ENCODE peak calls at places on chromosomes 5 and 9, in nine cellular contexts. V, X, A, Q, H, D, C, U and R are unnamed samples. For H3K27me3, the result is how much of the 10 kb centered on the place peaks cover.

GRCh38 chr5:39986614-39987013 is 561.8 kb upstream of the DAB2 start:
- DNase-seq in V (no peak), A (no peak), D (no peak), X (no peak), H (no peak), C (no peak), U (no peak), Q (no peak), R (no peak)

GRCh38 chr5:128395073-128395472 is 143.0 kb downstream of the FBN2 start:
- DNase-seq in H (no peak), D (no peak), Q (no peak), U (peak), A (no peak), V (no peak), X (no peak), C (no peak), R (no peak)

GRCh38 chr5:172805018-172805683 is 28.9 kb upstream of the ERGIC1 start:
- DNase-seq in Q (no peak), A (no peak), D (no peak), X (no peak), U (no peak), V (no peak), C (no peak), H (no peak), R (no peak)

GRCh38 chr9:69388596-69388995 is 63.6 kb downstream of the ENTREP1 start:
- DNase-seq in D (no peak), U (no peak), A (no peak), X (no peak), Q (no peak), C (no peak), H (no peak), V (no peak), R (no peak)

GRCh38 chr9:27278374-27278773 is 18.6 kb downstream of the EQTN start:
- DNase-seq in V (no peak), Q (no peak), X (peak), C (no peak), D (no peak), U (no peak), H (no peak), A (no peak), R (no peak)

GRCh38 chr9:129451089-129451656 is 169.7 kb downstream of the C9orf50 start:
- DNase-seq in H (no peak), A (no peak), X (no peak), Q (no peak), U (no peak), D (no peak), C (no peak), V (no peak), R (no peak)

GRCh38 chr9:128098936-128099931 is 28.3 kb downstream of the PTGES2 start:
- DNase-seq in D (peak), A (peak), C (peak), V (no peak), U (no peak), Q (no peak), X (peak), H (no peak), R (no peak)

GRCh38 chr5:150674376-150674821 is 13.3 kb downstream of the MYOZ3 start:
- DNase-seq in U (no peak), X (peak), H (no peak), Q (no peak), A (no peak), C (no peak), D (no peak), V (no peak), R (no peak)

GRCh38 chr9:84436386-84437114 is 96.0 kb upstream of the SLC28A3 start:
- DNase-seq in X (no peak), V (no peak), H (no peak), D (no peak), Q (no peak), U (no peak), A (no peak), C (no peak), R (no peak)

GRCh38 chr9:109315480-109315879 is 5.4 kb downstream of the EPB41L4B start:
- DNase-seq in Q (no peak), H (no peak), D (no peak), U (no peak), C (no peak), V (no peak), X (no peak), A (no peak), R (no peak)
- H3K27ac ChIP-seq in Q (no peak), H (no peak), D (peak), U (no peak), C (no peak), V (no peak), X (no peak), A (peak), R (no peak)

GRCh38 chr5:83760579-83760978 is 39.9 kb upstream of the HAPLN1 start:
- DNase-seq in D (no peak), C (no peak), Q (no peak), A (no peak), H (no peak), V (no peak), X (no peak), U (no peak), R (no peak)

GRCh38 chr5:83767409-83767992 is 46.8 kb upstream of the HAPLN1 start:
- DNase-seq in C (no peak), A (no peak), U (no peak), H (no peak), X (no peak), Q (no peak), D (no peak), V (peak), R (no peak)

GRCh38 chr5:83764101-83764500 is 43.4 kb upstream of the HAPLN1 start:
- DNase-seq in D (no peak), Q (no peak), U (no peak), H (no peak), A (no peak), V (no peak), C (no peak), X (no peak), R (no peak)
- H3K4me3 ChIP-seq in D (no peak), Q (no peak), U (no peak), H (no peak), A (no peak), V (no peak), C (no peak), X (no peak), R (no peak)

GRCh38 chr9:14310247-14310646 is 3.7 kb downstream of the NFIB start:
- DNase-seq in V (no peak), X (no peak), H (no peak), Q (no peak), A (no peak), C (no peak), D (no peak), U (no peak), R (no peak)
- H3K27me3 ChIP-seq in V (under half), X (under half), H (under half), Q (half or more), A (under half), C (under half), D (under half), U (under half), R (under half)

DNA sequence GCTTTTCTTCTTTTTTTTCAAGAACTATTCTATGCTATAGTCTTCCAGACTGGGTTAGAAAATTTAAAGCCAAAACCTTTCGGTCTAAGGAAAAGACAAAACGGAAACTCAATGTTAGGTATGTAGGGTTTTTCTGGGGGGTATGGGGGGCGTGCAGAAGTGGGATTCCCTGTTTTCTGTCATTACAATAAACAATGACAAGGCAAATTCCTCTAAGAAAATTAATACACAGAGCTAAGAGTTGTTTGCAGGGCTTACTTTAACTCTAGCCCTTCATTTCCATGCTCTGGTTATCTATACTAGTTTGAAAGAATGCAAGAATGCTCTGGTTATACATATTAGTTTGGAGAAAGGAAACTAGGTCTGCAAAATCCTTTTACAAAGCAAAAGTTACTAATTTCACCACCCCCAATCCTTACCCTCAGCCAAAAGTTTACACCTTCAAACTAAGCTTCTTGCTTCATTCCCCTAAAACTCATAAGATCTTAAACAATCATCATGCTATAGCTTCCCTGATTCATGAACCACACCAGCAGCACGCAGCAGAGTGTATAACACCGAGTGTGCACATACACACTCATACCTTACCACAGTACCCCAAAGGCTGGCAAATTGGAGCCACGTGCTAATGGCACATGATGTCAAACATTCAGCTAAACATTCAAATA is 89.1 kb upstream of the NR5A1 start:
- DNase-seq in H (no peak), U (no peak), D (no peak), C (no peak), V (no peak), Q (no peak), A (no peak), X (no peak), R (no peak)
- H3K27ac ChIP-seq in H (no peak), U (peak), D (peak), C (no peak), V (no peak), Q (peak), A (no peak), X (no peak), R (no peak)

GRCh38 chr5:164672931-164673694 is 1167.7 kb downstream of the MAT2B start:
- DNase-seq in C (no peak), X (no peak), Q (no peak), D (no peak), U (no peak), V (no peak), A (no peak), H (no peak), R (no peak)

GRCh38 chr5:164672190-164672589 is 1166.8 kb downstream of the MAT2B start:
- DNase-seq in Q (no peak), H (no peak), U (no peak), X (no peak), D (no peak), A (no peak), V (no peak), C (no peak), R (no peak)
- H3K4me3 ChIP-seq in Q (no peak), H (no peak), U (no peak), X (no peak), D (no peak), A (no peak), V (no peak), C (no peak), R (no peak)

DNA sequence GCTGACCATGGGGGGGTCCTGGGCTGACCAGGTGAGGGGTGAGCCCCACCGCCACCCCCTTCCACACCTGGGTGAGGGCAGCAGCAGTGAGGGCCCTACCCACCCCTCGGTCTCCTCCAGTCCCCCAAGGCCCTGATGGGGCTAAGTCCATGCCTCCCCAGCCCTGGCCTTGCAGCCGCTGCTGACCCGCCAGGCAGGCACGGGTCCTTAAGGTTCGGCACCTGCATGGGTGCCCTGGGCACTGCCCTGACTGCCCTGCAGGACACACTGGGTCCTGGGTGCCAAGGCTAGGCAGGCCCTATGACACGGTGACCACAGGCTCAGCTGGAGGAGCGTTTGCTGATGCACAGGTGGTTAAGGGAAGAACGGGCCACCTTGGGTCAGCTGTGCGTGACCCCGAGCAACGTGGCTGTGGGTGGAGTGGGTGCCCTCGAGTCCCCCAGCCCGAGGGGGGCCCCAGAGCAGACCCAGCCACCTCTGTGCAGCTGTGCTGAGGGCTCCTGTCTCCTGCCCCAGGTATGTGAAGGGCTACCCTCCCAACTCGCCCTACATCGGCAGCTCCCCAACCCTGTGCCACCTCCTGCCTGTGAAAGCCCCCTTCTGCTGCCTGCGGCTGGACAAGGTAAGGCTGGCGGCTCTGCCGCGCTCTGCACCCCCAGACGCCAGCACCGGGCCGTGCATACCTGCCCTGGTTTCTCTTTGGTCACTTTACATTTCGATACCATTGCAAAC is 73.0 kb downstream of the KCNT1 start:
- DNase-seq in D (no peak), X (no peak), Q (no peak), A (no peak), V (no peak), C (no peak), U (no peak), H (no peak), R (no peak)
- H3K27me3 ChIP-seq in D (under half), X (under half), Q (under half), A (under half), V (under half), C (under half), U (under half), H (under half), R (under half)

DNA sequence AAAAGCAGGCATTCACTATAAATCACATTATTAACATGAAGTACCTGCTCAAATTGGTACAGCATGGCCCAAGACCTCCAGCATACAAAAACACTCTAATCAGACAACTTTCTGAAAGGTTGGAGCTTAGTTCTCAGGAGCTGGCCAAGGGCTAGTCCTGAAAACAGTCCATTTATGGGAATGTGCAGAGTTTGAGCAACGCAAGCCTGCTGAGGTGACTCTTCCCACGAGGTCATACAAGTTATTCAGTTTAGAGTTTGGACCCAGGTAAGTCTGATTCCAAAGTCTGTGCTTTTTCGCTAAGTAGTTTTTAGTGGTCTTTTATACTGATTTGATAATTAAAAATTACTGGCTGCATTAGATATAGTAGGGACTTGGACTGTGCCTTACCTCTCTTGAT is 52.6 kb downstream of the AP3S1 start:
- DNase-seq in D (no peak), U (peak), X (no peak), A (no peak), H (no peak), V (no peak), Q (no peak), C (no peak), R (no peak)
- H3K27ac ChIP-seq in D (peak), U (no peak), X (no peak), A (no peak), H (no peak), V (no peak), Q (no peak), C (no peak), R (no peak)

GRCh38 chr9:34240021-34240420 is 61.2 kb downstream of the UBAP1 start:
- DNase-seq in U (no peak), X (no peak), A (no peak), V (no peak), H (no peak), C (no peak), D (no peak), Q (no peak), R (no peak)
- H3K4me3 ChIP-seq in U (no peak), X (no peak), A (no peak), V (no peak), H (no peak), C (no peak), D (no peak), Q (no peak), R (no peak)

DNA sequence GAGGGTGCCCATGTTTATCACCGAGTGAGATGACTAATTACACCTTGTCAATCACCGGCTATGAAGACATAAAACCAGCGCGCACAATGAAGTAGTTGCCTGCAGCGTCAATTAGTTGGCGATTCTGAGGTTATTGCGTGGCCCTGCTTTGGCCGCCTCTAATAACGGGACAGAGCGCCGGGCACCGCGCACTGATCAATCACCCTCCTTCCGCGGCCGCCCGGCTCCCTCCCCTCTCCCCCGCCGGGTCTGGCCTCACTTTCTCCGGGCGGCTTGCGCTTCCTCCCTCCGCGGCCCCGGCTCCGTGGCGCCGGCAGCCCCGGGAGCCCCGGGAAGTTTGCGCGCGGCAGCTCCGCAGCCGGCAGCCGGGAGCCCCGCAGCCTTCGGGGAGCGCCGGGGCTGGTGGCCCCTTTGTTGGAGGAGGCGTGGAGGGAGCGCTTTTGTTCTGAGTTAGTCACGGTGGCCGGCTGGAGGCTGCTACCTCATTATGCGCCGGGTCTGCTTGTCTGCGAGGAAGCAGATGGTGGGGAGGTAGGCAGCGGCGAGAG is 3.2 kb upstream of the LHX2 start:
- DNase-seq in Q (peak), A (no peak), H (no peak), U (no peak), D (no peak), X (no peak), C (no peak), V (peak), R (no peak)
- H3K27me3 ChIP-seq in Q (half or more), A (half or more), H (half or more), U (half or more), D (under half), X (half or more), C (under half), V (half or more), R (half or more)